ENCODE peak calls at places on chromosomes 4 and X, in six cellular contexts. C, L, Y, D, B and J are unnamed samples.

GRCh38 chr4:176123710-176124407 is 58.2 kb downstream of the WDR17 start:
- DNase-seq in C (no peak), L (peak; percentile 56), Y (no peak), D (peak; percentile 20), B (peak; percentile 6), J (peak; percentile 10)

GRCh38 chr4:30616943-30617646 is 103.1 kb upstream of the PCDH7 start:
- DNase-seq in C (peak; percentile 10), L (no peak), Y (no peak), D (peak; percentile 92), B (no peak), J (peak; percentile 2)

GRCh38 chr4:149699642-149700041 is 116.0 kb downstream of the IQCM start:
- DNase-seq in C (no peak), L (no peak), Y (no peak), D (no peak), B (no peak), J (no peak)

GRCh38 chr4:147640331-147640730 is 23.1 kb downstream of the TMEM184C start:
- DNase-seq in C (peak; percentile 59), L (no peak), Y (no peak), D (no peak), B (no peak), J (no peak)

GRCh38 chrX:30521440-30522182 is 56.0 kb downstream of the TASL start:
- DNase-seq in C (peak; percentile 50), L (no peak), Y (no peak), D (peak; percentile 6), B (no peak), J (peak; percentile 57)

GRCh38 chrX:7552758-7553157 is 290.2 kb upstream of the VCX start:
- DNase-seq in C (no peak), L (no peak), Y (no peak), D (no peak), B (no peak), J (no peak)

GRCh38 chrX:40176256-40176978 is 78.7 kb upstream of the BCOR start:
- DNase-seq in C (no peak), L (peak; percentile 56), Y (peak; percentile 56), D (peak; percentile 52), B (no peak), J (no peak)

GRCh38 chrX:138908577-138908976 is 197.1 kb upstream of the FGF13 start:
- DNase-seq in C (no peak), L (no peak), Y (no peak), D (no peak), B (no peak), J (no peak)

GRCh38 chr4:104591505-104591904 is 96.8 kb upstream of the CXXC4 start:
- DNase-seq in C (no peak), L (peak; percentile 84), Y (peak; percentile 62), D (peak; percentile 94), B (peak; percentile 56), J (no peak)

GRCh38 chr4:16439003-16439402 is 212.7 kb upstream of the TAPT1 start:
- DNase-seq in C (peak; percentile 43), L (no peak), Y (no peak), D (no peak), B (no peak), J (no peak)

GRCh38 chr4:53885668-53886067 is 178.7 kb downstream of the CHIC2 start:
- DNase-seq in C (no peak), L (no peak), Y (no peak), D (no peak), B (no peak), J (no peak)

GRCh38 chr4:122898370-122899150 is 23.8 kb downstream of the NUDT6 start:
- DNase-seq in C (peak; percentile 92), L (no peak), Y (no peak), D (peak; percentile 77), B (no peak), J (no peak)

GRCh38 chr4:133668061-133668851 is 519.2 kb downstream of the PCDH10 start:
- DNase-seq in C (no peak), L (peak; percentile 33), Y (peak; percentile 48), D (no peak), B (no peak), J (no peak)

GRCh38 chrX:38233891-38234807 is 13.5 kb upstream of the SRPX start:
- DNase-seq in C (peak; percentile 73), L (no peak), Y (no peak), D (peak; percentile 67), B (no peak), J (peak; percentile 40)

GRCh38 chr4:26510334-26510705 is 20.0 kb upstream of the CCKAR start:
- DNase-seq in C (no peak), L (no peak), Y (no peak), D (no peak), B (no peak), J (no peak)

GRCh38 chr4:109721033-109721432 is 8.8 kb downstream of the PLA2G12A start:
- DNase-seq in C (peak; percentile 70), L (no peak), Y (no peak), D (peak; percentile 51), B (no peak), J (peak; percentile 78)

GRCh38 chr4:139955600-139955999 is 198.4 kb downstream of the MAML3 start:
- DNase-seq in C (no peak), L (no peak), Y (no peak), D (no peak), B (no peak), J (no peak)

GRCh38 chrX:69149466-69150293 is 15.6 kb downstream of the PJA1 start:
- DNase-seq in C (no peak), L (peak; percentile 92), Y (peak; percentile 76), D (no peak), B (peak; percentile 67), J (no peak)

GRCh38 chr4:110808371-110808878 is 185.5 kb upstream of the PITX2 start:
- DNase-seq in C (peak; percentile 65), L (no peak), Y (no peak), D (peak; percentile 17), B (no peak), J (no peak)

GRCh38 chr4:38233727-38234478 is 273.7 kb downstream of the PTTG2 start:
- DNase-seq in C (no peak), L (no peak), Y (peak; percentile 16), D (no peak), B (no peak), J (no peak)

GRCh38 chr4:152605641-152606304 is 69.9 kb upstream of the FBXW7 start:
- DNase-seq in C (peak; percentile 34), L (no peak), Y (no peak), D (peak; percentile 90), B (no peak), J (no peak)

GRCh38 chr4:94534401-94535312 is 82.9 kb downstream of the PDLIM5 start:
- DNase-seq in C (no peak), L (no peak), Y (no peak), D (peak; percentile 46), B (no peak), J (peak; percentile 84)

GRCh38 chrX:21158678-21159077 is 215.5 kb upstream of the CNKSR2 start:
- DNase-seq in C (no peak), L (no peak), Y (no peak), D (no peak), B (no peak), J (no peak)

GRCh38 chr4:103076777-103077347 is 301 bp upstream of the SLC9B2 start:
- DNase-seq in C (no peak), L (no peak), Y (no peak), D (no peak), B (no peak), J (no peak)

GRCh38 chr4:150033937-150034336 is 44.3 kb upstream of the DCLK2 start:
- DNase-seq in C (peak; percentile 87), L (no peak), Y (no peak), D (peak; percentile 26), B (no peak), J (no peak)

GRCh38 chrX:41556958-41557357 is 109.8 kb downstream of the NYX start:
- DNase-seq in C (no peak), L (no peak), Y (no peak), D (no peak), B (no peak), J (no peak)

GRCh38 chr4:162061214-162061613 is 102.6 kb downstream of the FSTL5 start:
- DNase-seq in C (no peak), L (peak; percentile 34), Y (peak; percentile 44), D (peak; percentile 66), B (peak; percentile 32), J (peak; percentile 31)

GRCh38 chrX:633043-633654 is 2.6 kb downstream of the SHOX start:
- DNase-seq in C (no peak), L (no peak), Y (no peak), D (no peak), B (no peak), J (no peak)

GRCh38 chr4:39435875-39436563 is 22.7 kb downstream of the RPL9 start:
- DNase-seq in C (no peak), L (no peak), Y (no peak), D (no peak), B (no peak), J (peak; percentile 41)

GRCh38 chr4:151304226-151304625 is 21.2 kb downstream of the SH3D19 start:
- DNase-seq in C (no peak), L (no peak), Y (no peak), D (no peak), B (no peak), J (no peak)
- H2AFZ ChIP-seq in C (no peak overlapping the region), L (no peak overlapping the region), Y (no peak overlapping the region), D (no peak overlapping the region), B (no peak overlapping the region), J (no peak overlapping the region)

GRCh38 chr4:75726577-75726976 is 2.2 kb downstream of the USO1 start:
- DNase-seq in C (peak; percentile 18), L (no peak), Y (peak; percentile 22), D (peak; percentile 28), B (no peak), J (no peak)

GRCh38 chr4:75723117-75723801 is 1.1 kb upstream of the USO1 start:
- DNase-seq in C (peak; percentile 80), L (no peak), Y (peak; percentile 24), D (peak; percentile 81), B (no peak), J (peak; percentile 60)

GRCh38 chr4:75724066-75724866 is at the start of gene USO1:
- DNase-seq in C (peak; percentile 99), L (peak; percentile 99), Y (peak; percentile 100), D (peak; percentile 99), B (peak; percentile 99), J (peak; percentile 99)

GRCh38 chr4:75723802-75724065 is 643 bp upstream of the USO1 start:
- DNase-seq in C (no peak), L (no peak), Y (no peak), D (no peak), B (no peak), J (no peak)

GRCh38 chr4:75724867-75725724 is 719 bp downstream of the USO1 start:
- DNase-seq in C (peak; percentile 79), L (peak; percentile 73), Y (peak; percentile 69), D (peak; percentile 91), B (peak; percentile 69), J (peak; percentile 68)
- H3K23ac ChIP-seq in C (peak overlapping the region; percentile 88), L (no peak overlapping the region), Y (no peak overlapping the region), D (no peak overlapping the region), B (peak overlapping the region; percentile 99), J (no peak overlapping the region)

DNA sequence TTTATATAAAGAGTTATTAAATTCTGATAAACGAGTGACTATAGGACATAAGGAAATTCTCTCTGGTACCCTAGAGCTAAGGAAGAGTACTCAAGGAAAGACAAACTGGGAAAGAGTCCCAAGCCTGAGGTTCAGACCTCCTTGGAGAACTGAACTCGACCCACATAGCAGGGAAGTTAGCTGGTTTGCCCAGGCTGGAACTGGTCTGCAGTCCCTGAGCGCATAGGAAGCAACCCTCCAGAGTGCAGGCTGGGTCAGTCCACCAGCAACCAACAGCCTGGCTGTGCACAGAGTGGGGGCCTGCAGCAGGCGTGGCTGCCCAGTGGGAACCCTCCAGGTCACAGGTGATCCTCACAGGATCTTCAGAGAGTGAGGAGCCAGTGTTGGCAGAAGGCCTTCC is 114.1 kb downstream of the SOWAHB start:
- DNase-seq in C (no peak), L (peak; percentile 26), Y (no peak), D (peak; percentile 37), B (no peak), J (no peak)
- H3K4ac ChIP-seq in C (peak overlapping the region; percentile 90), L (no peak overlapping the region), Y (no peak overlapping the region), D (peak overlapping the region; percentile 94), B (no peak overlapping the region), J (peak overlapping the region; percentile 25)

GRCh38 chr4:13656569-13656988 is 29.1 kb upstream of the BOD1L1 start:
- DNase-seq in C (peak; percentile 74), L (peak; percentile 34), Y (peak; percentile 67), D (peak; percentile 70), B (peak; percentile 45), J (peak; percentile 68)
- H2AFZ ChIP-seq in C (peak overlapping the region; percentile 71), L (peak overlapping the region; percentile 85), Y (peak overlapping the region; percentile 97), D (no peak overlapping the region), B (peak overlapping the region; percentile 84), J (no peak overlapping the region)